ENCODE peak calls at places on chromosomes 1 and 21, in five cellular contexts. O is AG04450, M is right lobe of liver, Z is PC-3, S is heart right ventricle. E is an unnamed sample.

GRCh38 chr1:230869499-230869898 is 1.2 kb upstream of the C1orf198 start:
- DNase-seq in Z (no peak), M (no peak), S (no peak), O (no peak), E (no peak)

GRCh38 chr21:35207322-35207721 is 158.2 kb upstream of the RUNX1 start:
- DNase-seq in Z (no peak), O (no peak), S (no peak), M (no peak), E (no peak)

GRCh38 chr1:157380523-157380922 is 171.8 kb downstream of the FCRL5 start:
- DNase-seq in S (no peak), Z (no peak), M (no peak), O (no peak), E (no peak)

GRCh38 chr1:215891266-215891665 is 324.2 kb downstream of the KCTD3 start:
- DNase-seq in Z (no peak), M (no peak), O (no peak), S (no peak), E (no peak)

GRCh38 chr1:50172299-50172698 is 63.6 kb downstream of the ELAVL4 start:
- DNase-seq in O (no peak), M (no peak), Z (no peak), S (no peak), E (no peak)

GRCh38 chr1:116113615-116114014 is 2.4 kb downstream of the MAB21L3 start:
- DNase-seq in S (no peak), O (no peak), M (peak), Z (no peak), E (no peak)

GRCh38 chr1:13898406-13898805 is 198.4 kb downstream of the PRDM2 start:
- DNase-seq in S (no peak), Z (no peak), O (no peak), M (no peak), E (no peak)

GRCh38 chr1:187313115-187313514 is 484.4 kb downstream of the PLA2G4A start:
- DNase-seq in O (no peak), Z (peak), M (no peak), S (no peak), E (no peak)

GRCh38 chr1:192399161-192399560 is 82.4 kb downstream of the RGS21 start:
- DNase-seq in S (no peak), M (no peak), O (no peak), Z (no peak), E (no peak)

GRCh38 chr1:10495942-10496341 is 21.2 kb downstream of the PEX14 start:
- DNase-seq in S (no peak), M (no peak), Z (no peak), O (no peak), E (no peak)

GRCh38 chr1:44217809-44218410 is 4.6 kb downstream of the DMAP1 start:
- DNase-seq in O (peak), M (peak), Z (peak), S (peak), E (peak)

GRCh38 chr1:172399369-172400072 is 21.0 kb upstream of the C1orf105 start:
- DNase-seq in S (no peak), O (peak), M (no peak), Z (peak), E (no peak)

GRCh38 chr1:8321612-8322011 is 3.7 kb downstream of the SLC45A1 start:
- DNase-seq in Z (no peak), O (no peak), S (no peak), M (no peak), E (no peak)

GRCh38 chr1:8318436-8318835 is 522 bp downstream of the SLC45A1 start:
- DNase-seq in Z (no peak), O (no peak), S (no peak), M (no peak), E (no peak)

GRCh38 chr1:8315573-8316475 is 2.1 kb upstream of the SLC45A1 start:
- DNase-seq in O (no peak), M (no peak), Z (peak), S (no peak), E (no peak)

GRCh38 chr1:8314346-8315280 is 3.3 kb upstream of the SLC45A1 start:
- DNase-seq in S (peak), M (peak), O (peak), Z (peak), E (peak)

GRCh38 chr1:8317647-8318360 is at the start of gene SLC45A1:
- DNase-seq in M (peak), S (peak), O (no peak), Z (peak), E (peak)
- H3K27ac ChIP-seq in M (no peak), S (no peak), O (no peak), Z (no peak), E (no peak)

GRCh38 chr1:26999440-26999987 is 6.0 kb downstream of the TRNP1 start:
- DNase-seq in O (peak), S (peak), M (no peak), Z (peak), E (peak)
- TF ChIP-seq CTCF in O (peak), S (no peak), M (no peak), Z (no peak), E (no peak)

GRCh38 chr1:28313710-28314510 is 14.9 kb upstream of the MED18 start:
- DNase-seq in O (peak), Z (peak), M (peak), S (no peak), E (peak)
- H3K27ac ChIP-seq in O (no peak), Z (peak), M (peak), S (no peak), E (peak)

DNA sequence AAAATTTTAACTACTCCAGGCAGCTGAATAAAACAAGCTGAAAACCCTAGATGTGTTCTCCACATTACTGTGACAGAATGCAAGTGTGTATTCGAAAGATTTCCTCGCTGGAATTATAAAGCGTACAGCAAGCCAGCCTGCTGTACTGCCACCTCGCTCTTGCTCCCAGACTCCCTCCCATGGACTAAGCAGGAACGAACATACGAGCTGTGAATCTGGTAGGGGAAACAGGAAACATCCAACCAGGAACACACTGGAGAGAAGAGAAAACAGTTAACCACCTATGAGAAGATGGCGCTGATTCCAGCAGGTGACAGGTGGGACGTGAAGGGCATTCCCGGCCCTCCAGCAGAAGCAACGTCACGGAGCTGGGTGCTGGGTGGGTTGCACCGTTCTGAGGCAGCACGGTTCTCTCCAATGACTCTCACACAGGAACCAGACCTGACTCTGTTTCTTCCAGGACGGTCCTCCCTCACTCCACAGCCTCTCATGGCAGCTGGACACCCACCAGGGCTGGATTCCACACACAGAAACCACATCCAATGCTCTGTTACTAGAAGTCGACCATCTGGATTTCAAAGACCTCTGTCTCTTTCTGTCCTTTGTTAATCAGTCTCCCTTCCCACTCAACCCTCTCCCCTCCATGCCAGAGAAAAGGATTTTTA is 219.2 kb downstream of the RERE start:
- DNase-seq in M (no peak), O (no peak), Z (no peak), S (no peak), E (no peak)
- TF ChIP-seq CTCF in M (peak), O (peak), Z (peak), S (peak), E (peak)

GRCh38 chr1:42937141-42937696 is 21.4 kb downstream of the SLC2A1 start:
- DNase-seq in M (no peak), Z (peak), O (no peak), S (no peak), E (no peak)

GRCh38 chr1:42937836-42938595 is 20.7 kb downstream of the SLC2A1 start:
- DNase-seq in O (no peak), Z (peak), M (no peak), S (no peak), E (no peak)

GRCh38 chr1:42940851-42941639 is 17.6 kb downstream of the SLC2A1 start:
- DNase-seq in M (peak), Z (peak), S (no peak), O (peak), E (no peak)

GRCh38 chr1:42938596-42939184 is 20.0 kb downstream of the SLC2A1 start:
- DNase-seq in Z (no peak), M (peak), S (no peak), O (no peak), E (peak)

DNA sequence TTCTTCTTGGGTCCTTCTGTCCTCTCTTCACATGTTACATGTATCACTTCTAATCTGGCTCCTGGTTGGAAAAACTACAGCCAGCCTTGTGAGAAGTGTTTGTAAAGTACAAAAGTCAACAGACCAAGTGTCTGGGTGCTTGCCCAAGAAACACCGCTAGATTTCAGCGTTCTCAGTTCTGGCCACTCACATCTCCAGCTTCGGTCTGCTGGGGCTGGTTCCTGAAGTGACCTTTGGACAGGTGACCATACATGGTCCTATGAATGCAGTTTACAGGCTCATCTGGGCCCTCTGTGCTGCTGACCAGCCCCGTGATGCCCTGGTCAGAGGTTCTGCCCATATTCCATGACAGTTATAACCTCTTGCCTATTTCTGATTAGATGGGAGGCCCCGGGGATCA is 19.5 kb downstream of the SLC2A1 start:
- DNase-seq in Z (no peak), S (no peak), O (no peak), M (peak), E (no peak)
- H3K27ac ChIP-seq in Z (peak), S (no peak), O (peak), M (no peak), E (no peak)

DNA sequence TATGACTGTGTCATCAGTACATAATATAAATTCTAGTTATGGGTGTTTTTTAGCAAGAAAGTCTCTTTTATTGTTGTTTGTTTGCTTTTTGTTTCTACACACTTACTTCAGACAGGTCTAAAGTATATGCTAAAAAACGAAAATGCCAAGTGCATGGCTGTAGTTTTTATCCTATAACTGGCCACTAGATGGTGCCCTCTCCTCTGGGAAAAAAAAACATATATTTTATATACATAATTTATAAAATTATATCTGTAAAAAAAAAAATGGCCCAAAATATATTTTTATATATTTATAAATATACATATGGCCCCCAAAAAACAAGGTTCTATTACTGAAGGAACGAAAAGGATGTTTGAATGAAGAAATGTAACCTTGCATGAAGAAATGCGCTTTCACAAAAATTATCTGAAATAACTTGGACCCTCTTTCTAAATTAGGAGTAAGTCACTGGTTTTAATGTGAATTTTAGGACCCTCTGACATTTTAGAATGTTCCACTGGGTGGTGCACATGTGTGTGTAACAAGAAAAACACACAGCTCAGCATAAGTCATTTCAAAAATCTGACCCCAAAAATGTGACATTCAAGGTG is 93.5 kb downstream of the TTLL7 start:
- DNase-seq in S (no peak), O (no peak), Z (peak), M (no peak), E (no peak)
- TF ChIP-seq CTCF in S (peak), O (peak), Z (peak), M (peak), E (peak)

GRCh38 chr21:42924433-42924751 is 1.0 kb downstream of the ERVH48-1 start:
- DNase-seq in O (no peak), M (no peak), S (no peak), Z (no peak), E (no peak)
- H3K27ac ChIP-seq in O (no peak), M (no peak), S (no peak), Z (no peak), E (no peak)

E was measured in lower lobe of right lung.